ENCODE peak calls at places on chromosomes 3 and 15, in eight cellular contexts. Y is MM.1S, W is B cell, Z is astrocyte of the spinal cord, U is lower leg skin, M is heart right ventricle, J is D721Med, S is GM23338. E is an unnamed sample.

GRCh38 chr15:76866716-76867321 is 38.3 kb downstream of the SCAPER start:
- DNase-seq in S (peak), M (no peak), J (no peak), Z (peak), W (no peak), U (no peak), Y (peak), E (no peak)

GRCh38 chr15:56857828-56858227 is 60.6 kb upstream of the TCF12 start:
- DNase-seq in Z (no peak), Y (no peak), W (no peak), J (no peak), S (no peak), M (no peak), U (no peak), E (no peak)

GRCh38 chr3:4999626-5000184 is 20.5 kb downstream of the BHLHE40 start:
- DNase-seq in Z (no peak), M (no peak), J (no peak), Y (no peak), U (peak), W (no peak), S (no peak), E (no peak)

GRCh38 chr3:130692455-130692854 is 54.2 kb downstream of the PIK3R4 start:
- DNase-seq in Y (no peak), U (no peak), Z (no peak), S (no peak), M (no peak), W (no peak), J (no peak), E (no peak)

GRCh38 chr3:101036213-101036618 is 43.0 kb upstream of the ABI3BP start:
- DNase-seq in W (no peak), S (peak), U (no peak), Z (peak), M (no peak), Y (no peak), J (no peak), E (no peak)

GRCh38 chr15:86892774-86893449 is 813.2 kb downstream of the AGBL1 start:
- DNase-seq in Y (no peak), M (no peak), S (peak), U (no peak), Z (peak), W (no peak), J (no peak), E (no peak)

GRCh38 chr3:178658694-178659315 is 122.6 kb downstream of the KCNMB2 start:
- DNase-seq in Z (no peak), M (no peak), S (no peak), Y (no peak), W (no peak), U (no peak), J (no peak), E (no peak)

GRCh38 chr15:25504307-25504706 is 65.5 kb upstream of the UBE3A start:
- DNase-seq in J (no peak), S (no peak), W (no peak), U (no peak), Z (peak), M (no peak), Y (no peak), E (no peak)

GRCh38 chr3:65436580-65436979 is 602.1 kb downstream of the MAGI1 start:
- DNase-seq in S (peak), Y (peak), J (no peak), U (no peak), Z (peak), M (no peak), W (no peak), E (no peak)

GRCh38 chr3:4720316-4721075 is 227.3 kb downstream of the ITPR1 start:
- DNase-seq in Y (no peak), U (peak), S (peak), Z (peak), J (no peak), W (no peak), M (peak), E (no peak)

GRCh38 chr3:120302361-120302760 is 17.3 kb upstream of the GPR156 start:
- DNase-seq in U (no peak), Z (no peak), Y (no peak), S (no peak), W (no peak), J (no peak), M (no peak), E (no peak)

GRCh38 chr3:143241556-143241955 is 122.0 kb downstream of the CHST2 start:
- DNase-seq in S (no peak), Y (no peak), U (no peak), M (no peak), Z (no peak), W (no peak), J (no peak), E (no peak)

DNA sequence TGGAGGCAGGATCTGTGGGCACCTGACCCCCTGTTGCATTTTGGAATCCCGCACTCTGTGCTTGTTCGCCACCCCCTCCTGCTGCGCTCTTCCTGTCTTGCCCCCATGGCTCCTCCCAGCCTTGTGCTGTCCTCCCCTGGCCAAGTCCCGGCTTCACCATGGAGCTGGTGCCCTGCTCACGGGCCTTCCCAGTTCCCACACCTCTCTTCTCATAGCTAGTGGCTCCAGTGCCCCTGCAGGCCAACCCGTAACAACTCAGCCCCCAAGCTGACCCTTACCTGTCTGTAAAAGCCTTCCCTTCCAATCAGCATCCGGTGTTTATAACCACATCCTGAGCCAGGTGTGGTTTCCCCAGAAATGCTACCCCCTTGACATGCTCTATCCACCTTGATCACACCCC is 407.7 kb upstream of the C2CD4B start:
- DNase-seq in M (no peak), W (no peak), J (no peak), Y (no peak), Z (no peak), U (no peak), S (peak), E (no peak)
- TF ChIP-seq CTCF in M (no peak), W (no peak), J (no peak), Y (no peak), Z (no peak), U (no peak), S (no peak), E (no peak)

DNA sequence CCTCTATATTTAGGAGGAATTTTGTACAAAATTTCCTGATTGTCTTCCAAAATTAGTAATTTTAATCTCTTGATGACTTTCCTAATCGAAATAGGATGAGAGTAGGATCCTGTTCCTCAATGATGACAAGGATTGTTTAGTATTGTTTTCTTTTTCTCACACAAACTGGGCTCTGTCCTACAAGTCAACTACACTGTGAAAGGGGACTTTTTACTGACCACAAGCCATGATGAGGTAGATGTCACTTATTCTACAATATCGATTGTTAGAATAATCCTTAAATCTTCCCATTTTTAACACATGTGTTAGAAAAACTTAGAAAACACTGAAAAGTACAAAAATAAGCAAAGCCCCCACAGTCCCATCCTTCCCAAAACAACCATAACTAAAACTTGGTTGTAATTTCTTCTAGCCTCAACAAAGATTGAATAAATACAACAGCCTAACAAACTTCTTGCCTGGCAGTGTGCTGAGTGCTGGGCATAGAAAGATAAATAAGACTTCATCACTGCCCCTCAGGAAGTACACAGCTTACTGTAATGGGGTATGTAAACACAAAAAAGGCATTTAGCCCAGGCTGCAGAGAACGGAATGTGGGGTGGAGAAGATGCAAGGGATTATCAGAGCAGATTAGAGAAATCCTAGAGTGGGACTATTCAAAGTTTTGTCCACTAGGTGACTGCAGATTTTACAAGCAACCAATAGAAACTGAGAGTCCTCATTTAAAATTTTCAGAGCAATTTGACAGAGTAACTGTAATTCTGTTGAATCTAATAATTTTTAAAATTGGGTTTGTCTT is 35.6 kb upstream of the TSC22D2 start:
- DNase-seq in U (no peak), Z (peak), S (no peak), Y (no peak), J (no peak), M (no peak), W (peak), E (no peak)
- TF ChIP-seq CTCF in U (no peak), Z (peak), S (peak), Y (peak), J (no peak), M (no peak), W (peak), E (peak)

GRCh38 chr3:168889666-168890065 is 773.8 kb downstream of the MECOM start:
- DNase-seq in Z (no peak), U (no peak), Y (no peak), J (no peak), S (peak), W (no peak), M (no peak), E (no peak)
- TF ChIP-seq CTCF in Z (peak), U (no peak), Y (peak), J (no peak), S (peak), W (no peak), M (no peak), E (no peak)

DNA sequence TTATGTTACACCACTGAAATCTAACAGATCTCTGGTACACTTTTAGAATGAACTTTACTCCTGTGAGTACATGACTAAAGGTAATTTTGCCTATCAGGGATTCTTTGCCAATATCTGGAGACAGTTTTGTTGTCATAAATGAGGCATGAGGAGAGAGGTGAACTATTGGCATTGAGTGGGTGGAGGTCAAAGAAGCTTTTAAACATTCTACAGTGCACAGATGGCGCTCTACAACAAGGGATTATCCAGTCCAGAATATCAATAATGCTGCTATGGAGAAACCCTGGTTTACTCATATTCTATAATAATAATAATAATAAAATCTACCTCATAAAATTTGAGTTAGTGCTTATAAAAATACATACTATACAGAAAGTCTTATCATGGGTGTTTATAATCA is 702.3 kb downstream of the SI start:
- DNase-seq in Z (no peak), Y (no peak), U (no peak), S (no peak), J (no peak), W (no peak), M (no peak), E (no peak)
- TF ChIP-seq CTCF in Z (no peak), Y (no peak), U (no peak), S (no peak), J (peak), W (no peak), M (no peak), E (no peak)

DNA sequence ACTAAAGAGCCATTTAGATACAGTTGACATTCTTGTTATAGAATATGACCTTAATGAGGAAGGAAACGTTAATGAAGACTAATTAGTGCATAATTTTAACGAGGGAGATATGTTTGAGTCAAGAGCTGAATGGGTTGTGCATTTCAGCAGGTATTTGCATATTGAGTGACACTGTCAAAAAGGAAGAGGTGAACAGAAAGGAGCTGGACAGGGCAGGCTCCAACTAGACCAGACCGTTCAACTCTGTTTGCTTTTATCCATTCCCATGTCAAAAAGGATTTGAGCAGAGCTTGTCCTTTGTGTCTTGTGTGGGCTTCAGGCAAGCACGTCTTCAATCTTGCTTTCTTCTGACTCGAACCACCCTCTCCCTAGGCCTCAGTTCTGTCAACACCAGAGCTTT is 40.7 kb downstream of the B3GALNT1 start:
- DNase-seq in W (no peak), S (no peak), M (no peak), U (no peak), Y (no peak), Z (no peak), J (no peak), E (no peak)
- TF ChIP-seq CTCF in W (no peak), S (no peak), M (no peak), U (no peak), Y (no peak), Z (no peak), J (no peak), E (no peak)

DNA sequence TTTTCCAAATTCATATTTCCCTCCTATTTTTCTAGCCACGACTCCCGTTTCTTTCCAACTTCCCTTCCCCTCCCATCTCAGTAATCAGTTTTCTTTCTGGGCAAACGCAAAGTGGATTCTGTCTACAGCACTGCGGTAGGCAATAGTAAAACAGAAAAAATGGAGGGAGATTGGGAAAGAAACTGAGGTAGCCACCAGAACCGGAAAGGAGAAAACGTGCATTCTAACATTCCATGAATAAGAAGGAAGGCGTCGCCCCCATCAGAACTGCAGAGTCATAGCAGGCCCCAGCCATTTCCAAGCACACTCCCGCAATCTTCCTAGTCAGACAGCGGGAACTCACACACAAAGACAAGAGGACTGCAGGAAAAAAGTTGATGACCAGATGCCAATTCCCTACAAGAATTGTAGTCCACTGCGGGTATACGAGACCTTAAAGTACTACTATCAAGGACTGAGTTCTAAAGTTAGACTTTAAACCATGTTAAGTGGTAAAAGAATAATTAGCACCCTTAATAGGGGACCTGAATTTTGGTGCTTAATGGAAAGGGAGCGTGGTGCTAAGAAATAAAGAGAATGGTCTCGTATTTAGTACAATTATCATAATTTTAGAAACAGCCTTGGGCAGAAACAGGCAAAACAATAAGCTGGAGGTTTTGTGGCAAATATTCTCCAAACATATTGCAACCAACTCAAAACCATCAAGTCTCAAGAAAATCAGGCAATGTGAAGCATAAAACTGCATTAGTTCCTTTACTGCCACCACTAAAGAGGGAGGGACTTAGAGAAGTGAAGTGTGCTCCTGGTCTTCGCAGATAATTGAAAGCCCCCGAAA is 1.4 kb downstream of the PFN2 start:
- DNase-seq in Y (no peak), U (peak), S (peak), Z (peak), M (no peak), J (no peak), W (no peak), E (no peak)
- TF ChIP-seq CTCF in Y (no peak), U (no peak), S (no peak), Z (peak), M (no peak), J (no peak), W (no peak), E (peak)

GRCh38 chr3:9247361-9248231 is 1.9 kb downstream of the SRGAP3 start:
- DNase-seq in Y (no peak), M (no peak), J (no peak), Z (no peak), W (no peak), U (no peak), S (peak), E (no peak)

GRCh38 chr3:9251055-9251786 is 1.8 kb upstream of the SRGAP3 start:
- DNase-seq in W (no peak), S (no peak), Y (no peak), J (no peak), M (peak), Z (no peak), U (no peak), E (no peak)

GRCh38 chr3:9248232-9249191 is 934 bp downstream of the SRGAP3 start:
- DNase-seq in Y (no peak), M (no peak), W (no peak), U (no peak), S (no peak), J (no peak), Z (no peak), E (no peak)

GRCh38 chr3:9249273-9250192 is at the start of gene SRGAP3:
- DNase-seq in M (peak), Y (peak), S (peak), J (peak), W (peak), U (peak), Z (peak), E (peak)

DNA sequence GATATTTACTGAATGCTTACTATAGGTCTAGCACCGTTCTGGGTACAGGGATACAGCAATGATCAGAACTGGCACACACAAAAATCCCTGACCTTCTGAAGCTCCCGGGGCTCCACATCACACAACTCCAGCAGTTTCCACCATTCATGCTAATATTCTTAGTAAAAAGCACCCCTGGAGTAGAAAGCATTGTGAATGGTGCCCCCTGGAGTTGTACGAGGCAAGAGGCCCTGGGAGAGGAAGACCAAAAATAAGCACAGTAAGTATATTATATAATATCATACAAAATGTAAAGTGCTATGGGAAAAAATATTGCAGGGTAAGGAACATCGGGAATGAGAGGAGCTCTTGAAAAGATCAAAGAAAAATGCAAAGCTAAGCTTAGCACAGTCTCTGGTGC is 790 bp upstream of the SRGAP3 start:
- DNase-seq in M (no peak), Y (no peak), J (no peak), S (peak), U (no peak), Z (no peak), W (no peak), E (no peak)
- TF ChIP-seq CTCF in M (peak), Y (no peak), J (peak), S (peak), U (no peak), Z (peak), W (no peak), E (no peak)

E was measured in osteocyte.